ENCODE peak calls at places on chromosome 17, in seven cellular contexts. L, T, E, R, Z, U and G are unnamed samples.

GRCh38 chr17:27541326-27542023 is 85.2 kb downstream of the KSR1 start:
- DNase-seq in E (no peak), T (no peak), L (no peak), Z (no peak), U (no peak), R (no peak), G (no peak)

GRCh38 chr17:17525956-17526355 is 29.8 kb upstream of the RASD1 start:
- DNase-seq in L (no peak), Z (no peak), U (no peak), T (peak; percentile 6), R (no peak), E (no peak), G (no peak)

GRCh38 chr17:67458203-67458602 is 81.1 kb downstream of the PITPNC1 start:
- DNase-seq in T (no peak), R (no peak), U (no peak), L (no peak), Z (no peak), E (no peak), G (no peak)

GRCh38 chr17:38749222-38750043 is 1.3 kb upstream of the PCGF2 start:
- DNase-seq in R (no peak), Z (peak; percentile 73), L (peak; percentile 50), U (no peak), T (peak; percentile 93), E (no peak), G (peak; percentile 63)

GRCh38 chr17:20313306-20313705 is 154.0 kb downstream of the LGALS9B start:
- DNase-seq in U (no peak), R (no peak), E (no peak), T (no peak), Z (no peak), L (no peak), G (no peak)

GRCh38 chr17:34378664-34379101 is 15.7 kb upstream of the CCL1 start:
- DNase-seq in L (no peak), T (no peak), E (no peak), R (peak; percentile 65), U (no peak), Z (no peak), G (no peak)

GRCh38 chr17:14316131-14316854 is 15.4 kb downstream of the HS3ST3B1 start:
- DNase-seq in R (no peak), U (no peak), E (no peak), L (peak; percentile 72), T (no peak), Z (no peak), G (peak; percentile 10)

GRCh38 chr17:63785556-63785955 is 11.6 kb downstream of the DDX42 start:
- DNase-seq in L (peak; percentile 54), Z (peak; percentile 56), U (peak; percentile 85), E (no peak), T (no peak), R (no peak), G (peak; percentile 59)

GRCh38 chr17:34841467-34841866 is 119.8 kb downstream of the CCT6B start:
- DNase-seq in L (no peak), U (no peak), Z (no peak), T (no peak), E (no peak), R (no peak), G (no peak)

GRCh38 chr17:9645858-9646555 is 690 bp downstream of the USP43 start:
- DNase-seq in R (peak; percentile 39), L (no peak), E (no peak), T (peak; percentile 89), U (peak; percentile 59), Z (no peak), G (peak; percentile 36)

GRCh38 chr17:44557653-44558285 is 485 bp downstream of the FZD2 start:
- DNase-seq in T (peak; percentile 84), Z (peak; percentile 69), L (peak; percentile 66), U (peak; percentile 21), E (no peak), R (peak; percentile 64), G (peak; percentile 81)

GRCh38 chr17:65588194-65588808 is 26.9 kb upstream of the AXIN2 start:
- DNase-seq in Z (no peak), U (peak; percentile 15), R (no peak), E (no peak), T (peak; percentile 83), L (no peak), G (no peak)

GRCh38 chr17:17749025-17749772 is 67.9 kb downstream of the RAI1 start:
- DNase-seq in T (no peak), E (no peak), U (no peak), R (peak; percentile 41), L (no peak), Z (peak; percentile 41), G (no peak)

GRCh38 chr17:77436058-77436442 is 295.3 kb downstream of the SEC14L1 start:
- DNase-seq in L (peak; percentile 55), U (no peak), Z (no peak), T (no peak), E (no peak), R (no peak), G (no peak)

GRCh38 chr17:66255112-66255511 is 25.9 kb upstream of the APOH start:
- DNase-seq in U (peak; percentile 73), Z (peak; percentile 90), R (peak; percentile 16), L (peak; percentile 78), T (no peak), E (no peak), G (peak; percentile 82)

GRCh38 chr17:75088902-75089417 is 1.2 kb downstream of the SLC16A5 start:
- DNase-seq in T (no peak), L (peak; percentile 44), Z (peak; percentile 51), R (no peak), U (peak; percentile 59), E (no peak), G (peak; percentile 39)

GRCh38 chr17:21676281-21677111 is 15.8 kb upstream of the KCNJ18 start:
- DNase-seq in E (no peak), Z (no peak), U (no peak), L (no peak), T (peak; percentile 75), R (no peak), G (no peak)

GRCh38 chr17:66467766-66468165 is 165.4 kb downstream of the PRKCA start:
- DNase-seq in L (peak; percentile 30), U (no peak), R (no peak), Z (peak; percentile 63), E (no peak), T (no peak), G (no peak)

GRCh38 chr17:82648165-82648668 is at the start of gene WDR45B:
- DNase-seq in E (peak; percentile 83), Z (peak; percentile 97), T (peak; percentile 98), L (peak; percentile 99), R (peak; percentile 98), U (peak; percentile 77), G (peak; percentile 99)

GRCh38 chr17:82648761-82649474 is 674 bp upstream of the WDR45B start:
- DNase-seq in T (peak; percentile 87), Z (no peak), R (peak; percentile 43), L (no peak), U (no peak), E (no peak), G (no peak)

GRCh38 chr17:82645516-82645915 is 2.7 kb downstream of the WDR45B start:
- DNase-seq in Z (peak; percentile 48), L (no peak), R (no peak), T (no peak), E (no peak), U (peak; percentile 46), G (no peak)

GRCh38 chr17:82649501-82650261 is 1.4 kb upstream of the WDR45B start:
- DNase-seq in U (no peak), T (peak; percentile 55), R (no peak), Z (no peak), E (no peak), L (no peak), G (no peak)

GRCh38 chr17:82647593-82648164 is 565 bp downstream of the WDR45B start:
- DNase-seq in R (peak; percentile 53), L (no peak), T (peak; percentile 88), Z (no peak), E (no peak), U (no peak), G (no peak)
- TF ChIP-seq CTCF in R (peak; percentile 33), L (peak; percentile 23), T (no peak), Z (peak; percentile 11), E (no peak), U (peak; percentile 23), G (peak; percentile 30)

DNA sequence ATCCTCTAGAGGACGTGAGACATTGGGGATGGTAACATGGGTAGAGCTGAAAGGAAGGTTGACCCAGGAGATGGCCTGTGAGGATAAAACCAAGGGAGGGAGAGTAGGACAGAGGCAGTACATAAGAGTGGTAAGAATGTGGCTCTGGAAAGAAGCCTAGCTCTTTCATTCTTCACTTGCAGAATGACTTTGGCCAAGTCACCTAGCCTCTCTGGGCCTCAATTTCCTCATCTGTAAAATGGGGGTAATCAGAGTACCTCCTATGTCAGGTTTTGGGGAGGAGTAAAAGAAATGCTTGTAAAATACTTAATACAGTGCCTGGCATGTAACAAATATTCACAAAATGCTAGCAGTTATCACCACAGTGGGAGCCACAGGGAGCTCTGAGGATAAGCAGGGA is 6.9 kb downstream of the KDM6B start:
- DNase-seq in L (no peak), U (no peak), T (no peak), R (no peak), E (no peak), Z (no peak), G (no peak)
- H3K4me3 ChIP-seq in L (peak overlapping the region; percentile 81), U (no peak overlapping the region), T (peak overlapping the region; percentile 63), R (peak overlapping the region; percentile 89), E (peak overlapping the region; percentile 89), Z (no peak overlapping the region), G (no peak overlapping the region)

GRCh38 chr17:76107507-76107906 is 3.9 kb upstream of the EXOC7 start:
- DNase-seq in U (peak; percentile 33), Z (peak; percentile 14), T (no peak), L (no peak), E (no peak), R (no peak), G (no peak)
- TF ChIP-seq CTCF in U (no peak), Z (peak; percentile 23), T (no peak), L (peak; percentile 8), E (peak; percentile 8), R (peak; percentile 21), G (peak; percentile 29)

GRCh38 chr17:81833921-81834830 is 674 bp downstream of the PPP1R27 start:
- DNase-seq in R (no peak), L (no peak), Z (no peak), T (no peak), U (no peak), E (no peak), G (no peak)

GRCh38 chr17:81833160-81833920 is at the start of gene MCRIP1:
- DNase-seq in E (peak; percentile 60), Z (peak; percentile 91), U (peak; percentile 74), L (peak; percentile 91), R (peak; percentile 95), T (peak; percentile 99), G (peak; percentile 93)

GRCh38 chr17:81832608-81833159 is 407 bp downstream of the MCRIP1 start:
- DNase-seq in Z (peak; percentile 33), E (no peak), T (no peak), L (peak; percentile 19), R (no peak), U (no peak), G (peak; percentile 29)

GRCh38 chr17:81831957-81832607 is 1.0 kb downstream of the MCRIP1 start:
- DNase-seq in R (peak; percentile 48), Z (peak; percentile 65), E (no peak), L (peak; percentile 56), T (peak; percentile 78), U (peak; percentile 65), G (peak; percentile 12)

DNA sequence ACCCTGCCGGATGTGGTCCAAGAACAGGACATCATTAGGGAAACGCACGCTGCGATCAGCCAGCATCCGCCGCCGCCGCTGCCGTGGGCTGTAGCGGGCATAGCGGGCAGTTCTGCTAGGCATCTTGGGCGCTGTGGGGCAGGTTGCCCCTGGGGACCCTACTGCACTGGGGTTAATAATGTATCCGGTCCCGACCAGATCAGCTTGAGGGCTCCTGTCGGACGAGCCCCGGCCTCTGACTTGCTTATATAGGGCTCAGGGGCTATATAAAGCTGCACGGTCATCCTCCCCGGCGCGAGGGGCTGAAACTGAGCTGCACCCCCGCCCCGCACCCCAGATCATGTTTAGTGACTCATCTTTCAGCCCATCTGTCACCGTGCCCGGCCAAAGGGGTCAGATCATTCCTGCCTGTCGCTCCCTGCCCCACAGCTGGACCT is at the start of gene PPP1R27:
- DNase-seq in Z (no peak), L (no peak), U (no peak), R (no peak), T (no peak), E (no peak), G (no peak)
- H3K4me3 ChIP-seq in Z (peak within 1 kb of the TSS; percentile 71), L (peak within 1 kb of the TSS; percentile 80), U (peak within 1 kb of the TSS; percentile 79), R (peak within 1 kb of the TSS; percentile 78), T (peak within 1 kb of the TSS; percentile 67), E (peak within 1 kb of the TSS; percentile 72), G (peak within 1 kb of the TSS; percentile 76)